ENCODE peak calls at places on chromosomes 12 and 14, in ten cellular contexts. X is GM23338, K is omental fat pad, S is A549, E is adrenal gland, M is mesothelial cell of epicardium, T is chondrocyte, Q is K562, V is nephron progenitor cell, F is cardiac muscle cell. W is an unnamed sample.

GRCh38 chr12:53994268-53994690 is 5.7 kb upstream of the HOXC9 start:
- DNase-seq in S (no peak), K (no peak), E (no peak), M (no peak), F (no peak), Q (peak; percentile 45), V (peak; percentile 42), T (no peak), X (no peak), W (no peak)

GRCh38 chr14:53979141-53979673 is 22.6 kb upstream of the BMP4 start:
- DNase-seq in X (peak; percentile 65), S (peak; percentile 31), T (no peak), F (peak; percentile 52), Q (no peak), M (no peak), V (peak; percentile 28), E (no peak), K (no peak), W (no peak)

GRCh38 chr12:116164263-116164817 is 113.2 kb downstream of the MED13L start:
- DNase-seq in M (no peak), Q (peak; percentile 40), F (no peak), K (no peak), T (no peak), S (no peak), V (no peak), E (no peak), X (no peak), W (no peak)

GRCh38 chr12:93857279-93857894 is 180.2 kb downstream of the CRADD start:
- DNase-seq in M (no peak), S (peak; percentile 12), K (no peak), E (peak; percentile 59), T (no peak), Q (no peak), F (peak; percentile 25), V (no peak), X (no peak), W (no peak)

GRCh38 chr12:685388-685787 is 22.1 kb upstream of the NINJ2 start:
- DNase-seq in T (no peak), F (peak; percentile 81), X (no peak), M (no peak), S (peak; percentile 42), K (no peak), E (no peak), Q (no peak), V (no peak), W (peak; percentile 64)

GRCh38 chr12:98656289-98657101 is 11.4 kb downstream of the APAF1 start:
- DNase-seq in V (no peak), Q (peak; percentile 41), F (no peak), M (no peak), S (no peak), K (no peak), E (no peak), T (no peak), X (no peak), W (no peak)

GRCh38 chr12:46366771-46367170 is 5.8 kb downstream of the SLC38A2 start:
- DNase-seq in M (no peak), K (no peak), S (no peak), E (no peak), Q (no peak), F (peak; percentile 34), T (no peak), X (no peak), V (no peak), W (no peak)

GRCh38 chr12:25756974-25757665 is 201.4 kb upstream of the RASSF8 start:
- DNase-seq in M (no peak), S (no peak), Q (no peak), T (no peak), K (no peak), V (no peak), X (no peak), E (no peak), F (no peak), W (no peak)

GRCh38 chr12:45338272-45338671 is 122.4 kb downstream of the ANO6 start:
- DNase-seq in V (no peak), K (no peak), S (no peak), Q (no peak), T (no peak), F (no peak), E (no peak), M (no peak), X (peak; percentile 13), W (no peak)

GRCh38 chr12:45336331-45336730 is 120.4 kb downstream of the ANO6 start:
- DNase-seq in M (no peak), E (no peak), X (no peak), T (no peak), F (peak; percentile 91), S (peak; percentile 48), V (no peak), K (no peak), Q (no peak), W (no peak)

GRCh38 chr12:45337835-45338234 is 121.9 kb downstream of the ANO6 start:
- DNase-seq in F (no peak), S (no peak), V (no peak), Q (no peak), M (no peak), K (no peak), T (no peak), X (no peak), E (no peak), W (no peak)

GRCh38 chr12:45339035-45339434 is 123.1 kb downstream of the ANO6 start:
- DNase-seq in T (no peak), X (no peak), E (no peak), K (no peak), V (no peak), Q (no peak), M (no peak), F (no peak), S (no peak), W (no peak)

DNA sequence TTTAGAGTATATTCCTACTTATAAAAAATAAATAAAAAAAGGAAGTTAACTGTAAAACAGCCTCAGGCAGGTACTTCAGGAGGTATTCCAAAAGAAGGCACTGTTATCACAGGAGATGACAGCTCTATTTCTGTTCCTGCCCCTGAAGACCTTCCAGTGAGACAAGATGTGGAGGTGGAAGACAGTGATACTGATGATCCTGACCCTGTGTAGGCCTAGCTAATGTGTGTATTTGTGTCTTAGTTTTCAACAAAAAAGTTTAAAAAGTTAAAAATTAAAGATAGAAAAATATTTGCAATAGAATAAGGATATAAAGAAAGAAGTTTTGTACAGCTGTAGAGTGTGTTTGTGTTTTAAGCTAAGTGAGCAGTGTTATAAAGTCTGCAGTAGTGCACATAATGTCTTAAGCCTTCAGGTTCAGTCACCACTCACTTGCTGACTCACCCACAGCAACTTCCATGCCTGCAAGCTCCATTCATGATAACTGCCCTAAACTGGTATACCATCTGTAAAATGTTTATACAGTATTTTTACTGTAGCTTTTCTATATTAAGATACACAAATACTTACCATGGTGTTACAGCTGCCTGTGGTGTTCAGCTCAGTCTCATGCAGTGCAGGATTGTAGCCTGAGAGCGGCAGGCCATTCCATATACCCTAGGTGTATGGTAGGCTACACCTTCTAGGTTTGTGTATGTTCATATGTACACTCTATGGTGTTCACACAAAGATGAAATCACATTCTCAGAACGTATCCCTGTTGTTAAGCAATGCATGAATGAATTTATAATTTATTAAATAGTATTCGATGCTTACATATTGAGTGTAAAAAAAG is 121.1 kb downstream of the ANO6 start:
- DNase-seq in T (no peak), Q (peak; percentile 32), E (no peak), V (no peak), K (no peak), F (peak; percentile 70), M (no peak), S (peak; percentile 24), X (no peak), W (no peak)
- TF ChIP-seq CTCF in T (peak; percentile 51), Q (peak; percentile 15), E (no peak), V (no peak), K (no peak), F (no peak), M (no peak), S (no peak), X (no peak), W (no peak)

DNA sequence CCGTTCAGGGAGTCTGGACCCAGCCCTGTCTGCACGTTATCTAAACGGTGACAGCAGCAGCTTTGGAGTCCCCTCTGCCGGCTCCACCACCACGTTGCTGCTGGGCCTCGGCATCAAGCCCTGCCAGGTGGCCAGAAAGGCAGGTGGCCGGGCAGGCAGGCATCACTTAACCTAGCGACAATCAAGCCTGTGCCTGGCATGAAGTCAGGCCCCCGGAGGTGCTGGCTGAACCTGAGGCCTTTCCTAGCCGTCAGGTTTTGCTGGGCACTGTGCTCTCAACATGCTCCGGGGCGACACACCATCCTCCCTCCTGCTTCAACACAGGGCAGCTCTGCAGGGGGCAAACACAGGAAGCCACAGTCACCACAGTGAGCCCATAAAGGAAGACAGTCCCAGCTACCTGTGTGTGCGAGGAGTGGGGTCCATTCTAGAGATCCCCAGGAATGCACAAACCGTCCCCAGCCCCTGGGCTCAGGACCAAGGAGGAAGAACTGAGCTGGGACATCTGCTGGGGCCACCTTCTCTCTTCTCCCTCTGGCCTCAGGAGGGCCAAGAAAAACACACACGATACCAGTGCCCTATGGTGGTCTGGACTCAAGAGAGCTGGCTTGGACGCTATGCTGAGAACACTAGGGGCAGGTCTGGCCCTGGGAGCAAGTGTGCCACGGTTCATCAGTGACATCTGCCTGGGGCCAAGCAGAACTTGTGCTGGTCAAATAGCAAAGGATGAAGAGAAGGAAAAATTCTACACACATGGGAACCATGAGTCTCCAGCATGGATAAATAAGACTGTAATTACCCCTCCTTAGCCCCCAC is 44.7 kb downstream of the CCDC88C start:
- DNase-seq in S (no peak), T (no peak), K (no peak), V (no peak), X (no peak), Q (no peak), F (no peak), M (no peak), E (no peak), W (no peak)
- TF ChIP-seq CTCF in S (no peak), T (no peak), K (no peak), V (no peak), X (no peak), Q (no peak), F (no peak), M (no peak), E (no peak), W (no peak)

DNA sequence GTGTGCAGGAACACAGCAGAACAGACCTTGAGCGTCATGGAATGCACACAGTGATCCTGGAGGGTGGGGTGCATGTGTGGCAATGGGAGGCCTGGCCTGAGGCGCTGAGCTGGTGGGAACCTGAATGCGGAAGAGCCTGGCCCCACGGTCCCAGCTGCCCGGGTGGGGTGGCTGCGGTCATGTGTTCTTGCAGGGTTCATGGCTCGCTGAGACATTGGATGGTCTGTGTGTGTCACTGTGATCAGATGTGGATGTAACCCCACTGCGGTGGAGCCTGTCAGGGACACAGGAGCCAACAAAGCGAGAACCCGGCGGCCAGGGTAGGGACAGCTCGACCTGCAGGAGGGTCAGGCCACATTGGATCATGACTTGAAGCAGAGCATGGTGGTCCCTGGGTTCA is 23.2 kb downstream of the MTA1 start:
- DNase-seq in K (no peak), X (no peak), T (no peak), F (no peak), M (no peak), Q (no peak), V (no peak), E (no peak), S (no peak), W (no peak)
- TF ChIP-seq CTCF in K (no peak), X (no peak), T (no peak), F (no peak), M (no peak), Q (no peak), V (no peak), E (no peak), S (no peak), W (no peak)

DNA sequence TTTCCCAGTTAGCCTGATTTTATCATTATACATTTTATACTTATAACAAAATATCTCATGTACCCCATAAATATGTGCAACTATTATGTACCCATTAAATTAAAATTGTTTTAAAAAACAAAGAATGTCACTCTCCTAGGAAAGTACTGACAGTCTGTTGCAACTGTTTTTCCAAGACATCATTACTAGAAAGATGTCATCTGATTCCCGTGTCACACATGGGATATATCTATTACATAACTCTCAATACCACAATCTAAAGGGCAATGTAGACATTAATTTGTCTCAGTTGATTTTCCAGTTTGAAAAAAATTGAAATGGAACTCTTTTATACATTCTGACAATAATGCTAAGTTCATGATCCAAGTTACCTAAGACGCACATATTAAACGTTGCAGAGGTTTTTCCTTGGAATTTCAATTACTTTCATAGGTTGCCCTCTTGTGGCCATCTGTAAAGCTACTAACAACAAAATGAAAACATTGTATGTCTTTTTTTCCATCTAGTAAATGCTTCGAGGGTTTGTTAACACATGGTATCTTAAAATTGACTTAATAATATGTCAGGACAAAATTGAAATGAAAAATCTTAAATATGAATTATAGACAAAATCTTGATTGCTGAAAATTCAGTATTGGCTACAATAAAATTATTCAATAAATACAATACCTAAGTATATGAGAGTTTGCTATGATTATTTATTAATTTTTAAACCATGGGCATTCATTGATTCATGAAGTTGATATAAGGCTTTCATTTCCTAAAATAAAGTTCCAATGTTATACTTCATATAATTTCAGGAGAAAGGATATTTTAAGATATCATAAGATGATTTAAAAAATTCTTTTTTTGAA is 131.6 kb downstream of the PPFIA2 start:
- DNase-seq in F (peak; percentile 70), S (peak; percentile 65), M (no peak), E (no peak), T (no peak), K (no peak), V (no peak), X (peak; percentile 75), Q (peak; percentile 5), W (no peak)
- TF ChIP-seq CTCF in F (peak; percentile 68), S (peak; percentile 70), M (peak; percentile 78), E (peak; percentile 40), T (peak; percentile 93), K (no peak), V (peak; percentile 78), X (peak; percentile 86), Q (no peak), W (no peak)

W was measured in activated B cell treated with CpG ODN at 0.5 μM for 24 hours.